ENCODE peak calls at places on chromosomes 11 and 22, in nine cellular contexts. One of them, this sample, is unnamed.

GRCh38 chr11:110141812-110142211 is 48.6 kb downstream of the ZC3H12C start:
- DNase-seq in IMR-90: no peak
- DNase-seq in heart left ventricle: no peak
- DNase-seq in ovary: no peak
- DNase-seq in tibial nerve: no peak
- DNase-seq in body of pancreas: no peak
- DNase-seq in spleen: no peak
- DNase-seq in A549: no peak
- DNase-seq in HepG2: no peak
- DNase-seq in this sample: no peak

GRCh38 chr11:14774738-14775137 is 117.3 kb downstream of the CYP2R1 start:
- DNase-seq in body of pancreas: no peak
- DNase-seq in IMR-90: peak
- DNase-seq in ovary: no peak
- DNase-seq in A549: no peak
- DNase-seq in HepG2: no peak
- DNase-seq in spleen: no peak
- DNase-seq in tibial nerve: no peak
- DNase-seq in heart left ventricle: no peak
- DNase-seq in this sample: no peak

GRCh38 chr11:73172992-73173656 is 31.0 kb upstream of the FCHSD2 start:
- DNase-seq in spleen: no peak
- DNase-seq in body of pancreas: no peak
- DNase-seq in heart left ventricle: no peak
- DNase-seq in tibial nerve: no peak
- DNase-seq in HepG2: peak
- DNase-seq in ovary: no peak
- DNase-seq in A549: no peak
- DNase-seq in IMR-90: no peak
- DNase-seq in this sample: no peak

GRCh38 chr22:26642465-26643367 is 14.7 kb upstream of the MIAT start:
- DNase-seq in body of pancreas: no peak
- DNase-seq in A549: no peak
- DNase-seq in HepG2: no peak
- DNase-seq in heart left ventricle: peak
- DNase-seq in spleen: peak
- DNase-seq in IMR-90: no peak
- DNase-seq in tibial nerve: no peak
- DNase-seq in ovary: no peak
- DNase-seq in this sample: no peak

GRCh38 chr11:130908770-130909625 is 7.3 kb downstream of the SNX19 start:
- DNase-seq in tibial nerve: no peak
- DNase-seq in A549: no peak
- DNase-seq in IMR-90: peak
- DNase-seq in HepG2: no peak
- DNase-seq in heart left ventricle: no peak
- DNase-seq in spleen: no peak
- DNase-seq in ovary: no peak
- DNase-seq in body of pancreas: no peak
- DNase-seq in this sample: no peak

GRCh38 chr11:44066732-44067131 is 662 bp downstream of the ACCS start:
- DNase-seq in body of pancreas: peak
- DNase-seq in spleen: no peak
- DNase-seq in ovary: peak
- DNase-seq in heart left ventricle: no peak
- DNase-seq in tibial nerve: no peak
- DNase-seq in A549: peak
- DNase-seq in HepG2: no peak
- DNase-seq in IMR-90: peak
- DNase-seq in this sample: peak

GRCh38 chr22:30704978-30705377 is 10.3 kb downstream of the OSBP2 start:
- DNase-seq in ovary: no peak
- DNase-seq in spleen: no peak
- DNase-seq in body of pancreas: no peak
- DNase-seq in tibial nerve: no peak
- DNase-seq in IMR-90: no peak
- DNase-seq in heart left ventricle: no peak
- DNase-seq in A549: no peak
- DNase-seq in HepG2: no peak
- DNase-seq in this sample: no peak

GRCh38 chr11:61679893-61680621 is at the start of gene DAGLA:
- DNase-seq in A549: peak
- DNase-seq in ovary: peak
- DNase-seq in heart left ventricle: peak
- DNase-seq in spleen: peak
- DNase-seq in IMR-90: peak
- DNase-seq in HepG2: peak
- DNase-seq in body of pancreas: peak
- DNase-seq in tibial nerve: peak
- DNase-seq in this sample: peak

GRCh38 chr11:35914824-35915223 is 29.0 kb upstream of the LDLRAD3 start:
- DNase-seq in heart left ventricle: no peak
- DNase-seq in ovary: no peak
- DNase-seq in spleen: no peak
- DNase-seq in A549: no peak
- DNase-seq in IMR-90: no peak
- DNase-seq in tibial nerve: no peak
- DNase-seq in HepG2: no peak
- DNase-seq in body of pancreas: no peak
- DNase-seq in this sample: no peak

GRCh38 chr11:63762662-63763505 is 5.7 kb downstream of the ZFTA start:
- DNase-seq in HepG2: no peak
- DNase-seq in spleen: no peak
- DNase-seq in IMR-90: no peak
- DNase-seq in heart left ventricle: peak
- DNase-seq in tibial nerve: no peak
- DNase-seq in ovary: peak
- DNase-seq in A549: no peak
- DNase-seq in body of pancreas: peak
- DNase-seq in this sample: peak

GRCh38 chr11:75918295-75918694 is 103.3 kb downstream of the UVRAG start:
- DNase-seq in spleen: no peak
- DNase-seq in A549: no peak
- DNase-seq in body of pancreas: no peak
- DNase-seq in ovary: no peak
- DNase-seq in HepG2: no peak
- DNase-seq in tibial nerve: no peak
- DNase-seq in IMR-90: no peak
- DNase-seq in heart left ventricle: no peak
- DNase-seq in this sample: no peak

GRCh38 chr11:78922886-78923625 is 348.4 kb upstream of the NARS2 start:
- DNase-seq in HepG2: no peak
- DNase-seq in heart left ventricle: no peak
- DNase-seq in tibial nerve: no peak
- DNase-seq in IMR-90: no peak
- DNase-seq in ovary: no peak
- DNase-seq in body of pancreas: no peak
- DNase-seq in A549: no peak
- DNase-seq in spleen: no peak
- DNase-seq in this sample: no peak

GRCh38 chr11:78926633-78927347 is 352.1 kb upstream of the NARS2 start:
- DNase-seq in ovary: no peak
- DNase-seq in HepG2: no peak
- DNase-seq in spleen: no peak
- DNase-seq in tibial nerve: no peak
- DNase-seq in heart left ventricle: no peak
- DNase-seq in A549: no peak
- DNase-seq in body of pancreas: no peak
- DNase-seq in IMR-90: peak
- DNase-seq in this sample: no peak

GRCh38 chr11:78916759-78917158 is 342.1 kb upstream of the NARS2 start:
- DNase-seq in spleen: no peak
- DNase-seq in A549: no peak
- DNase-seq in body of pancreas: no peak
- DNase-seq in heart left ventricle: no peak
- DNase-seq in IMR-90: peak
- DNase-seq in HepG2: no peak
- DNase-seq in tibial nerve: no peak
- DNase-seq in ovary: no peak
- DNase-seq in this sample: no peak

GRCh38 chr11:78920329-78920728 is 345.7 kb upstream of the NARS2 start:
- DNase-seq in HepG2: no peak
- DNase-seq in A549: no peak
- DNase-seq in spleen: no peak
- DNase-seq in tibial nerve: no peak
- DNase-seq in heart left ventricle: no peak
- DNase-seq in IMR-90: no peak
- DNase-seq in ovary: no peak
- DNase-seq in body of pancreas: no peak
- DNase-seq in this sample: no peak

DNA sequence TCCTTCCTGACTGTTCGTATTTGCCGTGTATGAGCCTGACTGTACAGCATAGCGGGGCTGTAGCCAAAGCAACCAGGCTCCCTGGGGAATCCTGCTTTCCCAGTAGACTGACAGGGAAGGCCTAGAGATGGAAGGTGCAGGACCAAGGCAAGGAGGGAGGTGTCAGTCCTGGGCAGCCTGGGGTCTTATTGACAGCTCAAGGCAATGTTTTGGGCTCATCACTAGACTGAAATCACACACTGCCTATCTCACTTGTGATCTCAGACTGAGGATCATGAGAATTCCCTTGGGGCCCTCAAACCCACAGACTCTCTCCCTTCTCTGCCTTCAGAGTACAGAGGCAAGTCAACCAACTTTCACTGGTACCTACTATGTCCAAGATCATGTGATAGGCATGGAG is 346.9 kb upstream of the NARS2 start:
- DNase-seq in IMR-90: no peak
- DNase-seq in tibial nerve: no peak
- DNase-seq in spleen: no peak
- DNase-seq in HepG2: no peak
- DNase-seq in A549: no peak
- DNase-seq in ovary: no peak
- DNase-seq in heart left ventricle: no peak
- DNase-seq in body of pancreas: no peak
- DNase-seq in this sample: no peak
- H3K27ac ChIP-seq in IMR-90: no peak
- H3K27ac ChIP-seq in tibial nerve: no peak
- H3K27ac ChIP-seq in spleen: no peak
- H3K27ac ChIP-seq in HepG2: no peak
- H3K27ac ChIP-seq in A549: no peak
- H3K27ac ChIP-seq in ovary: no peak
- H3K27ac ChIP-seq in heart left ventricle: no peak
- H3K27ac ChIP-seq in body of pancreas: no peak
- H3K27ac ChIP-seq in this sample: no peak

DNA sequence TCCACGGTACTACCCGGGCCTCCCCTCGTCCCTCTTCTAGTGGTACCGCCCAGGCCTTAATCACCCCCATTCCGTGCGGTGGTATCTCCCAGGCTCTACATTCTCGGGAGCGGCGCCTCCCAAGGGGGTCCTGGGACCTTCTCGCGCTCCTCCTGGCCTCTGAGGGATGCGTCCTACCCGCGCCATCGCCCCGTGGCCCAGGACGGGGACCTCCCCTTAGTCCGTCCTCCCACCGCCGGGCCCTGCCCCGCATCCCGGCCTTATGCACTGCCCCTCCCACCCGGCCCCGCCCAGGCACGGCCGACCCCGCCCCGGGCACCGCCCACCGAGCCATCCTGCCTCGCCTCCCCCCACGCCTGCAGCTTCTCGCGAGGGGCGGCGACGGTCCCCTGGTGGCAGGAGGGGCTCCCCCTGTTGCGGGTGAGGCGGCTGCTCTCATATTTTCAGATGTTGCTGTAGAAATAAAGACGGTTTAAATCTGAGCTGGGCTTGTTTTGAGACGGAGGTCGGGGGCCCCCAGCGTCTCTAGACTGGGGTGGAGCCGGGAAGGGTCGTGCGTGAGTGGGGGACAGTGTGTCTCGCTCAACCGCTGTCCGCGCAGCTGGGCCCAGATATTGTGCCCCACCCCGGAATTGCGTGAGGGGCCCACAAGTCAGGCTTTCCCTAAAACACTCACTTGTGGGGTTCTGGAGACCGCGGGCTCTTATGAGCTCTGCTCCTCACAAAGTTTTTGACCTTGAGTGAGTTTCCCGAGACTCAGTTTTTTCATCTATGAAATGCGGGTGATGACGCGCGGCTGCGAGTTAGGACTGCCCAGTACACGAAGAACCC is 845 bp upstream of the RAB1B start:
- DNase-seq in HepG2: peak
- DNase-seq in A549: peak
- DNase-seq in IMR-90: peak
- DNase-seq in ovary: peak
- DNase-seq in body of pancreas: peak
- DNase-seq in tibial nerve: peak
- DNase-seq in spleen: peak
- DNase-seq in heart left ventricle: peak
- DNase-seq in this sample: peak
- TF ChIP-seq POLR2A in HepG2: peak
- TF ChIP-seq POLR2A in A549: no peak
- TF ChIP-seq POLR2A in IMR-90: peak
- TF ChIP-seq POLR2A in ovary: peak
- TF ChIP-seq POLR2A in body of pancreas: peak
- TF ChIP-seq POLR2A in tibial nerve: peak
- TF ChIP-seq POLR2A in spleen: no peak
- TF ChIP-seq POLR2A in heart left ventricle: peak
- TF ChIP-seq POLR2A in this sample: peak

GRCh38 chr22:41289681-41290080 is 3.7 kb upstream of the RANGAP1 start:
- DNase-seq in HepG2: no peak
- DNase-seq in ovary: no peak
- DNase-seq in A549: no peak
- DNase-seq in tibial nerve: no peak
- DNase-seq in heart left ventricle: peak
- DNase-seq in body of pancreas: no peak
- DNase-seq in IMR-90: no peak
- DNase-seq in spleen: no peak
- DNase-seq in this sample: no peak
- H3K27ac ChIP-seq in HepG2: no peak
- H3K27ac ChIP-seq in ovary: no peak
- H3K27ac ChIP-seq in A549: peak
- H3K27ac ChIP-seq in tibial nerve: no peak
- H3K27ac ChIP-seq in heart left ventricle: no peak
- H3K27ac ChIP-seq in body of pancreas: no peak
- H3K27ac ChIP-seq in IMR-90: peak
- H3K27ac ChIP-seq in spleen: peak
- H3K27ac ChIP-seq in this sample: peak

DNA sequence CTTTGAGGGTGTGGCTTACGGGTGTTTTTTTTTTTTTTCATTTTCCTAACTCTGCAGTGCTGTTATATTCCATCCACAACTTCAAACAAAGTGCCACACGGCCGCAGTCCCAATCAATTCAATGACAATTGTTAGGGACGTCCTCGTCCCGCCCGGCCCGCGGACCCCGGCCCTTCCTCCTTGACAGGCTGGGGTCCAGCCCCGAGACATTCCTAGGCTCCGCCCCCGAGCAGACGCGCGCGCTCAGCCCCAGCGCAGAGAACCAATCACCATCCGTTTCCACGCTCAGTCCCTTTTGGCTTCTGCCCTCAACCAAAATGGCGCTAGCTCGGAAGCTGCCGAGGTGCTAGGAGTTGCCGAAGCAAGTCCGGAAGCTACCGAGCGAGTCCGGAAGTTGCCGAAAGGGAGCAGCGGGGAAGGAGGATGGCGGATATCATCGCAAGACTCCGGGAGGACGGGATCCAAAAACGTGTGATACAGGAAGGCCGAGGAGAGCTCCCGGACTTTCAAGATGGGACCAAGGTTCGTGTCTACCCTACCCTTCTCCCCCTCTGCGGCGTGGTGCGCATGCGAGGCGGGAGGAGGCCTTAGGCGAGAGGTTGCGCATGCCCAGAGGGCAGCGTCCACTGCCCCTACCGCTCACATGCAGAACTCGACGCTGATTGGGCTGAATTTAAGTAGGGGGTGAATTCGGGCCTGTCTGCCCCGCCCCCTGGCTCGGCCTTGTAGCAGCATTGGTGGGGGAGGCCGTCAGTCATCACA is at the start of gene AIP:
- DNase-seq in body of pancreas: peak
- DNase-seq in ovary: peak
- DNase-seq in IMR-90: peak
- DNase-seq in A549: peak
- DNase-seq in HepG2: peak
- DNase-seq in tibial nerve: peak
- DNase-seq in heart left ventricle: peak
- DNase-seq in spleen: peak
- DNase-seq in this sample: peak
- TF ChIP-seq POLR2A in body of pancreas: peak
- TF ChIP-seq POLR2A in ovary: peak
- TF ChIP-seq POLR2A in IMR-90: peak
- TF ChIP-seq POLR2A in A549: peak
- TF ChIP-seq POLR2A in HepG2: peak
- TF ChIP-seq POLR2A in tibial nerve: peak
- TF ChIP-seq POLR2A in heart left ventricle: peak
- TF ChIP-seq POLR2A in spleen: no peak
- TF ChIP-seq POLR2A in this sample: peak

This sample was measured in uterus.